ENCODE peak calls at places on chromosomes 6 and 20, in ten cellular contexts. J is CD4-positive, alpha-beta memory T cell; K is Panc1; P is fibroblast of lung; F is K562; B is heart left ventricle; R is neuronal stem cell; W is brain microvascular endothelial cell; E is effector memory CD4-positive, alpha-beta T cell; I is WERI-Rb-1. T is an unnamed sample.

GRCh38 chr6:127968394-127968793 is 67.5 kb upstream of the THEMIS start:
- DNase-seq in E (no peak), K (no peak), P (no peak), F (no peak), B (no peak), W (no peak), R (no peak), I (no peak), J (no peak), T (no peak)

GRCh38 chr20:9769954-9770353 is 68.9 kb downstream of the PAK5 start:
- DNase-seq in W (no peak), P (no peak), J (no peak), F (no peak), R (no peak), E (no peak), K (no peak), I (no peak), B (no peak), T (no peak)

GRCh38 chr6:121652726-121653623 is 217.5 kb downstream of the GJA1 start:
- DNase-seq in R (no peak), B (no peak), K (peak; percentile 82), J (no peak), P (peak; percentile 81), I (no peak), E (no peak), W (peak; percentile 81), F (no peak), T (peak; percentile 31)

GRCh38 chr6:162612613-162613012 is 115.0 kb downstream of the PRKN start:
- DNase-seq in B (no peak), F (no peak), E (no peak), K (no peak), I (no peak), P (no peak), J (no peak), W (no peak), R (no peak), T (no peak)

GRCh38 chr6:163671791-163672190 is 257.3 kb downstream of the QKI start:
- DNase-seq in P (no peak), F (no peak), J (no peak), W (no peak), K (no peak), E (no peak), I (no peak), B (no peak), R (no peak), T (no peak)

GRCh38 chr6:37302086-37302686 is 44.2 kb upstream of the TMEM217 start:
- DNase-seq in E (no peak), K (no peak), J (no peak), W (no peak), P (no peak), R (no peak), B (no peak), I (no peak), F (peak; percentile 97), T (no peak)

GRCh38 chr6:149905911-149906371 is 8.0 kb upstream of the RAET1E start:
- DNase-seq in P (no peak), I (no peak), E (no peak), J (no peak), B (no peak), R (no peak), F (no peak), K (no peak), W (no peak), T (no peak)

GRCh38 chr20:62858059-62858458 is 3.6 kb downstream of the TCFL5 start:
- DNase-seq in J (no peak), F (no peak), K (no peak), I (no peak), R (no peak), E (no peak), W (no peak), B (no peak), P (no peak), T (no peak)

GRCh38 chr20:35791823-35792222 is 20.0 kb downstream of the PHF20 start:
- DNase-seq in J (no peak), W (no peak), K (no peak), B (no peak), P (peak; percentile 92), I (no peak), F (no peak), R (no peak), E (no peak), T (peak; percentile 18)

GRCh38 chr6:151869787-151870186 is 62.3 kb downstream of the ESR1 start:
- DNase-seq in F (no peak), I (no peak), J (no peak), R (no peak), B (no peak), P (no peak), W (no peak), E (no peak), K (no peak), T (no peak)

GRCh38 chr20:12372557-12372956 is 454.9 kb downstream of the BTBD3 start:
- DNase-seq in I (no peak), R (no peak), W (no peak), B (no peak), K (no peak), P (no peak), E (no peak), J (no peak), F (no peak), T (no peak)

GRCh38 chr6:55778704-55779103 is 96.7 kb downstream of the BMP5 start:
- DNase-seq in J (no peak), B (no peak), I (no peak), W (no peak), K (no peak), P (no peak), E (no peak), R (no peak), F (no peak), T (no peak)

DNA sequence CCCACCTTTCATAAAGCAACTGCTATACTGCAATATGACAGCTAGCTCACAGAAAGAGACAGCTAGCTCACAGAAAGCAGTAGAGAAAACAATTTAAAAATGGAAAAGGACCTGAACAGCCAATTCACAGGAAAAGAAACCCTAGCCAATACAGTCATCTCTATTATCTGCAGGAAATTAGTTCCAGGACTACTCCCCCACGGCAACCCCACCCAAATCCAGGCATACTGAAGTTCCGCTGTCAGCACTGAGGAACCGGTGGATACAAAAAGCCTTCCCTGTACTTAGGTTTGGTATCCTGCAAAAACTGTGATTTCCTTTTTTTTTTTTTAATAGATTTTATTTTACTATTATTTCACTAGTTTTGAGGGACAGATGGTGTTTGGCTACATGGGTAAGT is 20.1 kb downstream of the SSR1 start:
- DNase-seq in K (no peak), R (no peak), W (no peak), E (no peak), I (no peak), J (no peak), B (no peak), F (no peak), P (peak; percentile 44), T (no peak)
- H3K4me3 ChIP-seq in K (no peak overlapping the region), R (no peak overlapping the region), W (no peak overlapping the region), E (no peak overlapping the region), I (no peak overlapping the region), J (no peak overlapping the region), B (no peak overlapping the region), F (no peak overlapping the region), P (no peak overlapping the region), T (no peak overlapping the region)

DNA sequence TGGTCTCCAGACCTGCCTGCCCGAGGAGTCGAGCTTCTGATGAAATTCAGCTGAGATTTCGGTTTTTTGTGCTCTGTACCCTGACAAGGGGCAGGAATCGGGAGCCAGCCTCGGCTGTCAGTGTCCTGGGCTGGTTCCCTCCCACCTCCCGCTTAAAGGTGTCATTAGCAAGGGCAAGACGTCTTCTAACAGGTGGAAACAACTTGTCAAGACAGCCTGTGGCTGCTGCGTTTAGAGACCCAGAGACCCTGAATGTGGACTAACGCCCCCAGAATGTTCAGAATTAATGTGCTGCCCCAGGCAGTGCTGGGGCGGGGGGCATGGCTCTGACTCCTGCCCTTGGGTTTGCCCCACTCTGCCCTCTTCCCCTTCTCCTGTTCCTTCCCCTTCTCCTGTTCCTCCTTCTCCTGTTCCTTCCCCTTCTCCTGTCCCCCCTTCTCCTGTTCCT is 69.7 kb downstream of the PHACTR3 start:
- DNase-seq in W (no peak), E (no peak), F (no peak), I (no peak), R (no peak), K (no peak), J (no peak), B (no peak), P (no peak), T (no peak)
- H3K27me3 ChIP-seq in W (no peaks in the 10 kb centered on the region), E (no peaks in the 10 kb centered on the region), F (peaks cover 7% of the 10 kb centered on the region), I (peaks cover 86% of the 10 kb centered on the region), R (peaks cover 2% of the 10 kb centered on the region), K (peaks cover 16% of the 10 kb centered on the region), J (no peaks in the 10 kb centered on the region), B (peaks cover 15% of the 10 kb centered on the region), P (no peaks in the 10 kb centered on the region), T (peaks cover 2% of the 10 kb centered on the region)

DNA sequence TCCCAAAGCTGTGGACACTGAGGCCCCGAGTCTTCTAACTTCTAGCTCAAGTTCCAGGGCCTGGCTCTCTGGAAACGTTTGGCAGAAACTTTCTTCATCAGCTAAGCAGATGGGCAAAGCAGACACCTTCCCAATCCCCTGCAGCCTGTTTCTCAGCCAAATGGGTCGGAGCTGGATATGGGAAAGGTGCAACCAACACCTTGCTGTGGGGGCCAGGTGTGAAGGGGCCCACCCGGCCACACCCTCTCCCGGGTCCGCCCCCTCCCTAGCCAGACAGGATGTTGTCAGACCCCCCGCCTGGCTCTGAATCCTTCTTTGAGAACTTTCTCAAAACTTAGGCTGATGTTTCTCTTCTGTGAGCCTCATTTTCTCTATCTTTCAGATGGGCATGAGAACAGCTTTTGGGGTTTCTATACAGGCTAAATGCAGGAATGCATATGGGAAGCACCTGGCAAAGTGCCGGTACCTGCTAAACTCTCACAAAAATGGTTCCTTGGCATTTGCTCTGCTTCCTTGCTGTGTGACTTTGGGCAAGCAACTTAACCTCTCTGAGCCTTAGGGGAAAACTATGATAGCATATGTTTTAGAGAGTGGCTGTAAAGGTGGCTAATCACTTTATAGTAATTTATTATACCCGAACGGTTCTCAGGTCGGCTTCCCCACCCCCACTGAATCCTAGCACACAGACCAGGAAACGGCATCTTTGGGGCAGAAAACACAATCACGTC is 1.8 kb downstream of the SNAI1 start:
- DNase-seq in F (no peak), W (no peak), E (no peak), J (no peak), P (no peak), I (no peak), R (no peak), B (no peak), K (no peak), T (no peak)
- H3K4me3 ChIP-seq in F (peak overlapping the region; percentile 92), W (peak overlapping the region; percentile 97), E (no peak overlapping the region), J (no peak overlapping the region), P (peak overlapping the region; percentile 95), I (peak overlapping the region; percentile 91), R (peak overlapping the region; percentile 78), B (peak overlapping the region; percentile 67), K (peak overlapping the region; percentile 83), T (no peak overlapping the region)

DNA sequence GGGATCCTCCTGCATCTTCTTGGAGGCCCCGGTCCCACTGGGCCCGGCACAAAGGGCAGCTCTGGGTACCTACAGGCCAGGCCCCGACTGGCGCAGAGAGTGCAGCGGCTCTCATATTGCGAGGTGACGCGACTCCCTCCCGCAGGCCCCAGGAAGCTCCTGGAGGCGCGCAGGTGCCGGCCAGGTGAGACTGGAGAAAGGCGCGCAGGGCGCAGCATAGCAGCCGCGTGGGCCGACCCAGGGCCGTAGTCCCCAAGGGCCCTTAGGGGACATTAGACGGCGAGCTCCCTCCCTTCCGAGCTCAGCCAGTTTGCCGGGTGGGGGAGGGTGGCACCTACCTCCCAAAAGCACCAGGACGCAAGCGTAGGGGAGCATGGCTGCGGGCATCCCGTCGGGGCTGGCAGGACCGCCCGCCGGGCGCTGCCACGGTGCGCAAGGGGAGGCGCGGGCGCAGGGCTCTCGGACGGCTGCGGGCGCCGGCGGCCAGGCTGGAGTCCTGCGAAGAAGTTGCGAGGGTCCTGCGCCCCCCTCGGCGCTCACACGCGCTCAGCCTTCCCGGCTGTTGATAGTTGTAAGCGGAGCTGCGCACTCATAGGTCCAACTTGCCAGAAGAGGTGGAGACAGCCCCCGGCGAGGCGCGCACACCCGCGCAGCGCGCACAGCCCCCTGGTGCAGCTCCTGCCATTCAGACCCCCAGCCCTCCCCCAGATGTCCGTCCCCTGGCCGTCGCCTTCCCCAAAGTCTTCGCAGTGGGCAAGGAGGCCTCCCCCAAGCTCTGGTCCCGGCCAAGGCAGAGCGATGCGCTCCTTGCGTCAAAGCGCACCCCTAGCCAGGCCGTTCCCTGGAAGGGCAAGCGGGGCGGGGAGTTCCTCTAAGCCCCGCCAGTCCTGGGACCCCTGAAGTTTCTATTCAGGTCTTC is 619 bp downstream of the APCDD1L start:
- DNase-seq in R (peak; percentile 20), P (peak; percentile 65), I (no peak), F (no peak), E (no peak), W (no peak), B (no peak), J (no peak), K (no peak), T (no peak)
- H3K27me3 ChIP-seq in R (peaks cover 87% of the 10 kb centered on the region), P (peaks cover 17% of the 10 kb centered on the region), I (no peaks in the 10 kb centered on the region), F (peaks cover 77% of the 10 kb centered on the region), E (peaks cover 14% of the 10 kb centered on the region), W (peaks cover 39% of the 10 kb centered on the region), B (peaks cover 33% of the 10 kb centered on the region), J (peaks cover 7% of the 10 kb centered on the region), K (peaks cover 4% of the 10 kb centered on the region), T (peaks cover 15% of the 10 kb centered on the region)

T was measured in kidney epithelial cell.